ENCODE peak calls at places on chromosome 21, in ten cellular contexts. One of them, this sample, is unnamed.

GRCh38 chr21:34792504-34793089 is 123.8 kb downstream of the CLIC6 start:
- DNase-seq in IMR-90: no peak
- DNase-seq in SJSA1: peak
- DNase-seq in CD8-positive, alpha-beta T cell: no peak
- DNase-seq in dorsolateral prefrontal cortex: no peak
- DNase-seq in HCT116: no peak
- DNase-seq in brain microvascular endothelial cell: no peak
- DNase-seq in colonic mucosa: no peak
- DNase-seq in right atrium auricular region: no peak
- DNase-seq in cardiac muscle cell: no peak
- DNase-seq in this sample: no peak

GRCh38 chr21:26457817-26458216 is 115.3 kb downstream of the CYYR1 start:
- DNase-seq in right atrium auricular region: no peak
- DNase-seq in cardiac muscle cell: no peak
- DNase-seq in IMR-90: no peak
- DNase-seq in CD8-positive, alpha-beta T cell: no peak
- DNase-seq in HCT116: no peak
- DNase-seq in colonic mucosa: no peak
- DNase-seq in SJSA1: no peak
- DNase-seq in brain microvascular endothelial cell: no peak
- DNase-seq in dorsolateral prefrontal cortex: no peak
- DNase-seq in this sample: no peak

GRCh38 chr21:30337644-30338170 is at the start of gene KRTAP27-1:
- DNase-seq in HCT116: no peak
- DNase-seq in right atrium auricular region: no peak
- DNase-seq in IMR-90: no peak
- DNase-seq in SJSA1: no peak
- DNase-seq in brain microvascular endothelial cell: no peak
- DNase-seq in CD8-positive, alpha-beta T cell: no peak
- DNase-seq in colonic mucosa: no peak
- DNase-seq in cardiac muscle cell: no peak
- DNase-seq in dorsolateral prefrontal cortex: no peak
- DNase-seq in this sample: no peak

GRCh38 chr21:16169102-16169511 is 439.3 kb downstream of the USP25 start:
- DNase-seq in HCT116: no peak
- DNase-seq in IMR-90: peak
- DNase-seq in brain microvascular endothelial cell: no peak
- DNase-seq in dorsolateral prefrontal cortex: no peak
- DNase-seq in colonic mucosa: no peak
- DNase-seq in cardiac muscle cell: no peak
- DNase-seq in SJSA1: no peak
- DNase-seq in CD8-positive, alpha-beta T cell: no peak
- DNase-seq in right atrium auricular region: no peak
- DNase-seq in this sample: no peak

GRCh38 chr21:31660134-31660565 is 657 bp downstream of the SOD1 start:
- DNase-seq in CD8-positive, alpha-beta T cell: no peak
- DNase-seq in HCT116: no peak
- DNase-seq in right atrium auricular region: no peak
- DNase-seq in dorsolateral prefrontal cortex: peak
- DNase-seq in brain microvascular endothelial cell: no peak
- DNase-seq in cardiac muscle cell: peak
- DNase-seq in IMR-90: no peak
- DNase-seq in SJSA1: peak
- DNase-seq in colonic mucosa: peak
- DNase-seq in this sample: no peak

GRCh38 chr21:27582946-27583270 is 616.0 kb upstream of the ADAMTS5 start:
- DNase-seq in cardiac muscle cell: no peak
- DNase-seq in brain microvascular endothelial cell: peak
- DNase-seq in colonic mucosa: no peak
- DNase-seq in right atrium auricular region: no peak
- DNase-seq in SJSA1: no peak
- DNase-seq in IMR-90: no peak
- DNase-seq in dorsolateral prefrontal cortex: no peak
- DNase-seq in CD8-positive, alpha-beta T cell: no peak
- DNase-seq in HCT116: no peak
- DNase-seq in this sample: no peak

GRCh38 chr21:31914472-31914871 is 41.7 kb downstream of the HUNK start:
- DNase-seq in right atrium auricular region: no peak
- DNase-seq in IMR-90: no peak
- DNase-seq in cardiac muscle cell: no peak
- DNase-seq in brain microvascular endothelial cell: no peak
- DNase-seq in colonic mucosa: no peak
- DNase-seq in dorsolateral prefrontal cortex: no peak
- DNase-seq in HCT116: no peak
- DNase-seq in SJSA1: no peak
- DNase-seq in CD8-positive, alpha-beta T cell: no peak
- DNase-seq in this sample: no peak

GRCh38 chr21:46080171-46081021 is 17.5 kb upstream of the COL6A2 start:
- DNase-seq in IMR-90: no peak
- DNase-seq in cardiac muscle cell: peak
- DNase-seq in colonic mucosa: no peak
- DNase-seq in SJSA1: peak
- DNase-seq in right atrium auricular region: peak
- DNase-seq in HCT116: no peak
- DNase-seq in CD8-positive, alpha-beta T cell: no peak
- DNase-seq in brain microvascular endothelial cell: no peak
- DNase-seq in dorsolateral prefrontal cortex: no peak
- DNase-seq in this sample: peak

GRCh38 chr21:32990666-32991065 is 35.1 kb upstream of the OLIG2 start:
- DNase-seq in HCT116: no peak
- DNase-seq in brain microvascular endothelial cell: no peak
- DNase-seq in cardiac muscle cell: no peak
- DNase-seq in colonic mucosa: no peak
- DNase-seq in dorsolateral prefrontal cortex: no peak
- DNase-seq in CD8-positive, alpha-beta T cell: no peak
- DNase-seq in right atrium auricular region: peak
- DNase-seq in IMR-90: no peak
- DNase-seq in SJSA1: no peak
- DNase-seq in this sample: no peak

GRCh38 chr21:25453524-25453923 is 153.8 kb downstream of the MRPL39 start:
- DNase-seq in HCT116: no peak
- DNase-seq in cardiac muscle cell: no peak
- DNase-seq in dorsolateral prefrontal cortex: no peak
- DNase-seq in right atrium auricular region: no peak
- DNase-seq in SJSA1: no peak
- DNase-seq in CD8-positive, alpha-beta T cell: no peak
- DNase-seq in brain microvascular endothelial cell: no peak
- DNase-seq in colonic mucosa: no peak
- DNase-seq in IMR-90: peak
- DNase-seq in this sample: no peak

GRCh38 chr21:46057111-46057709 is 40.7 kb upstream of the COL6A2 start:
- DNase-seq in brain microvascular endothelial cell: no peak
- DNase-seq in IMR-90: no peak
- DNase-seq in cardiac muscle cell: no peak
- DNase-seq in CD8-positive, alpha-beta T cell: peak
- DNase-seq in colonic mucosa: no peak
- DNase-seq in SJSA1: peak
- DNase-seq in HCT116: no peak
- DNase-seq in right atrium auricular region: peak
- DNase-seq in dorsolateral prefrontal cortex: no peak
- DNase-seq in this sample: no peak

GRCh38 chr21:15282666-15283065 is 217.9 kb upstream of the NRIP1 start:
- DNase-seq in CD8-positive, alpha-beta T cell: no peak
- DNase-seq in right atrium auricular region: no peak
- DNase-seq in colonic mucosa: no peak
- DNase-seq in HCT116: no peak
- DNase-seq in IMR-90: no peak
- DNase-seq in cardiac muscle cell: no peak
- DNase-seq in SJSA1: no peak
- DNase-seq in dorsolateral prefrontal cortex: no peak
- DNase-seq in brain microvascular endothelial cell: no peak
- DNase-seq in this sample: no peak

GRCh38 chr21:33047231-33047630 is 21.5 kb downstream of the OLIG2 start:
- DNase-seq in cardiac muscle cell: no peak
- DNase-seq in SJSA1: no peak
- DNase-seq in HCT116: no peak
- DNase-seq in brain microvascular endothelial cell: no peak
- DNase-seq in colonic mucosa: no peak
- DNase-seq in IMR-90: peak
- DNase-seq in right atrium auricular region: no peak
- DNase-seq in dorsolateral prefrontal cortex: no peak
- DNase-seq in CD8-positive, alpha-beta T cell: no peak
- DNase-seq in this sample: no peak

GRCh38 chr21:33036430-33037162 is 10.9 kb downstream of the OLIG2 start:
- DNase-seq in HCT116: no peak
- DNase-seq in brain microvascular endothelial cell: peak
- DNase-seq in IMR-90: peak
- DNase-seq in dorsolateral prefrontal cortex: no peak
- DNase-seq in cardiac muscle cell: no peak
- DNase-seq in SJSA1: no peak
- DNase-seq in colonic mucosa: no peak
- DNase-seq in right atrium auricular region: no peak
- DNase-seq in CD8-positive, alpha-beta T cell: no peak
- DNase-seq in this sample: no peak

GRCh38 chr21:36099000-36099399 is 29.2 kb downstream of the CBR1 start:
- DNase-seq in SJSA1: no peak
- DNase-seq in brain microvascular endothelial cell: no peak
- DNase-seq in CD8-positive, alpha-beta T cell: no peak
- DNase-seq in colonic mucosa: no peak
- DNase-seq in cardiac muscle cell: no peak
- DNase-seq in IMR-90: no peak
- DNase-seq in dorsolateral prefrontal cortex: no peak
- DNase-seq in HCT116: no peak
- DNase-seq in right atrium auricular region: no peak
- DNase-seq in this sample: no peak

GRCh38 chr21:36093512-36093911 is 23.7 kb downstream of the CBR1 start:
- DNase-seq in cardiac muscle cell: no peak
- DNase-seq in IMR-90: no peak
- DNase-seq in dorsolateral prefrontal cortex: no peak
- DNase-seq in colonic mucosa: no peak
- DNase-seq in HCT116: no peak
- DNase-seq in brain microvascular endothelial cell: no peak
- DNase-seq in SJSA1: no peak
- DNase-seq in CD8-positive, alpha-beta T cell: no peak
- DNase-seq in right atrium auricular region: no peak
- DNase-seq in this sample: no peak

GRCh38 chr21:36100971-36101641 is 31.3 kb downstream of the CBR1 start:
- DNase-seq in IMR-90: no peak
- DNase-seq in HCT116: no peak
- DNase-seq in CD8-positive, alpha-beta T cell: no peak
- DNase-seq in colonic mucosa: no peak
- DNase-seq in SJSA1: no peak
- DNase-seq in cardiac muscle cell: no peak
- DNase-seq in dorsolateral prefrontal cortex: no peak
- DNase-seq in right atrium auricular region: no peak
- DNase-seq in brain microvascular endothelial cell: no peak
- DNase-seq in this sample: no peak

GRCh38 chr21:36096398-36097290 is 26.8 kb downstream of the CBR1 start:
- DNase-seq in right atrium auricular region: no peak
- DNase-seq in brain microvascular endothelial cell: no peak
- DNase-seq in dorsolateral prefrontal cortex: no peak
- DNase-seq in SJSA1: no peak
- DNase-seq in cardiac muscle cell: no peak
- DNase-seq in CD8-positive, alpha-beta T cell: no peak
- DNase-seq in IMR-90: no peak
- DNase-seq in colonic mucosa: no peak
- DNase-seq in HCT116: no peak
- DNase-seq in this sample: no peak

DNA sequence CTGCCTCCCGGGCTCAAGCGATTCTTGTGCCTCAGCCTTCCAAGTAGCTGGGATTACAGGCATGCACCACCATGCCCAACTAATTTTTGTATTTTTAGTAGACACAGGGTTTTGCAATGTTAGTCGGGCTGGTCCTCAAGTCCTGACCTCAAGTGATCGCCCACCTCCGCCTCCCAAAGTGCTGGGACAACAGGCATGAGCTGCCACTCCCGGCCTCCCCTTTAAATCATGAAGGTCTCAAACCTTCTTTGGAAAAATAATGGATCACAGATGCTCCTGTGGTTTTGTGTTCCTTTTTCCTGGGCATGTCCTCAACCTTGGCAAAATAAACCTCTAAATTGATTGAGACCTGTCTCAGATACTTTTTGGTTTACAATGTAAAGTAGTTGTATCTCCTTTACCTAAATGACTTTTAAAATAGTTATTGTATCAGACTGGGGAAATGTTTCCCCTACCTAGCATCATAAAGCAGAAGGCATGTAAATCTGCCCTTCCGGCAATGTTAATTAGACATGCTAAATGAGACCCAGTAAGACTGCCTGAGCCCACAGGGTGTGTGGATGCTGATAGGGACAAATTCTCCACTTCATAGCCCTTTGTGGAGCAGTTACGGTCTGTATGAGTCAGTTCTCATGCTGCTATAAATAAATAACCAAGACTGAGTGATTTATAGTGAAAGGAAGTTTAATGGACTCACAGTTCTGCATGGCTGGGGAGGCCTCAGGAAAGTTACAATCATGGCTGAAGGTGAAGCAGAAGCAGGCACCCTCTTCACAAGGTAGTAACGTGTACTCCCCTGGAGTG is 27.8 kb downstream of the CBR1 start:
- DNase-seq in brain microvascular endothelial cell: peak
- DNase-seq in SJSA1: no peak
- DNase-seq in colonic mucosa: no peak
- DNase-seq in cardiac muscle cell: no peak
- DNase-seq in HCT116: no peak
- DNase-seq in CD8-positive, alpha-beta T cell: no peak
- DNase-seq in dorsolateral prefrontal cortex: no peak
- DNase-seq in right atrium auricular region: no peak
- DNase-seq in IMR-90: no peak
- DNase-seq in this sample: no peak
- H3K27ac ChIP-seq in brain microvascular endothelial cell: no peak
- H3K27ac ChIP-seq in SJSA1: no peak
- H3K27ac ChIP-seq in colonic mucosa: no peak
- H3K27ac ChIP-seq in cardiac muscle cell: no peak
- H3K27ac ChIP-seq in HCT116: no peak
- H3K27ac ChIP-seq in CD8-positive, alpha-beta T cell: no peak
- H3K27ac ChIP-seq in dorsolateral prefrontal cortex: no peak
- H3K27ac ChIP-seq in right atrium auricular region: no peak
- H3K27ac ChIP-seq in IMR-90: no peak
- H3K27ac ChIP-seq in this sample: no peak

GRCh38 chr21:28960245-28960644 is 32.4 kb downstream of the LTN1 start:
- DNase-seq in SJSA1: no peak
- DNase-seq in right atrium auricular region: no peak
- DNase-seq in dorsolateral prefrontal cortex: no peak
- DNase-seq in CD8-positive, alpha-beta T cell: no peak
- DNase-seq in HCT116: no peak
- DNase-seq in cardiac muscle cell: no peak
- DNase-seq in brain microvascular endothelial cell: no peak
- DNase-seq in IMR-90: no peak
- DNase-seq in colonic mucosa: no peak
- DNase-seq in this sample: no peak
- H3K27ac ChIP-seq in SJSA1: no peak
- H3K27ac ChIP-seq in right atrium auricular region: no peak
- H3K27ac ChIP-seq in dorsolateral prefrontal cortex: no peak
- H3K27ac ChIP-seq in CD8-positive, alpha-beta T cell: no peak
- H3K27ac ChIP-seq in HCT116: no peak
- H3K27ac ChIP-seq in cardiac muscle cell: no peak
- H3K27ac ChIP-seq in brain microvascular endothelial cell: peak
- H3K27ac ChIP-seq in IMR-90: peak
- H3K27ac ChIP-seq in colonic mucosa: no peak
- H3K27ac ChIP-seq in this sample: no peak

GRCh38 chr21:43767498-43767979 is 8.6 kb downstream of the CSTB start:
- DNase-seq in HCT116: no peak
- DNase-seq in brain microvascular endothelial cell: no peak
- DNase-seq in CD8-positive, alpha-beta T cell: no peak
- DNase-seq in right atrium auricular region: no peak
- DNase-seq in IMR-90: no peak
- DNase-seq in colonic mucosa: no peak
- DNase-seq in dorsolateral prefrontal cortex: no peak
- DNase-seq in SJSA1: no peak
- DNase-seq in cardiac muscle cell: no peak
- DNase-seq in this sample: no peak
- H3K27ac ChIP-seq in HCT116: peak
- H3K27ac ChIP-seq in brain microvascular endothelial cell: peak
- H3K27ac ChIP-seq in CD8-positive, alpha-beta T cell: no peak
- H3K27ac ChIP-seq in right atrium auricular region: no peak
- H3K27ac ChIP-seq in IMR-90: peak
- H3K27ac ChIP-seq in colonic mucosa: no peak
- H3K27ac ChIP-seq in dorsolateral prefrontal cortex: peak
- H3K27ac ChIP-seq in SJSA1: peak
- H3K27ac ChIP-seq in cardiac muscle cell: no peak
- H3K27ac ChIP-seq in this sample: peak

GRCh38 chr21:38496224-38496623 is 2.1 kb downstream of the ERG start:
- DNase-seq in cardiac muscle cell: no peak
- DNase-seq in brain microvascular endothelial cell: no peak
- DNase-seq in HCT116: no peak
- DNase-seq in IMR-90: no peak
- DNase-seq in right atrium auricular region: no peak
- DNase-seq in SJSA1: no peak
- DNase-seq in dorsolateral prefrontal cortex: no peak
- DNase-seq in CD8-positive, alpha-beta T cell: no peak
- DNase-seq in colonic mucosa: no peak
- DNase-seq in this sample: no peak
- H3K27ac ChIP-seq in cardiac muscle cell: no peak
- H3K27ac ChIP-seq in brain microvascular endothelial cell: no peak
- H3K27ac ChIP-seq in HCT116: no peak
- H3K27ac ChIP-seq in IMR-90: no peak
- H3K27ac ChIP-seq in right atrium auricular region: peak
- H3K27ac ChIP-seq in SJSA1: no peak
- H3K27ac ChIP-seq in dorsolateral prefrontal cortex: no peak
- H3K27ac ChIP-seq in CD8-positive, alpha-beta T cell: no peak
- H3K27ac ChIP-seq in colonic mucosa: no peak
- H3K27ac ChIP-seq in this sample: no peak